ENCODE peak calls at places on chromosomes 6 and 20, in ten cellular contexts. One of them, this sample, is unnamed.

GRCh38 chr20:676315-676937 is 824 bp upstream of the SCRT2 start:
- DNase-seq in astrocyte: no peak
- DNase-seq in foreskin keratinocyte: no peak
- DNase-seq in keratinocyte: no peak
- DNase-seq in Calu3: no peak
- DNase-seq in CD8-positive, alpha-beta memory T cell: no peak
- DNase-seq in A549: no peak
- DNase-seq in cardiac fibroblast: no peak
- DNase-seq in stimulated activated naive B cell treated with anti-CD40 and anti-IgM and Interleukin-4, amounts not matched to agents 10 μg/mL and 1 μg/mL and 100 μg/mL, for 72 hours: peak
- DNase-seq in fibroblast of mammary gland: no peak
- DNase-seq in this sample: no peak

GRCh38 chr6:111427341-111428116 is 55.5 kb downstream of the REV3L start:
- DNase-seq in astrocyte: peak
- DNase-seq in foreskin keratinocyte: peak
- DNase-seq in keratinocyte: peak
- DNase-seq in Calu3: peak
- DNase-seq in CD8-positive, alpha-beta memory T cell: no peak
- DNase-seq in A549: no peak
- DNase-seq in cardiac fibroblast: peak
- DNase-seq in stimulated activated naive B cell treated with anti-CD40 and anti-IgM and Interleukin-4, amounts not matched to agents 10 μg/mL and 1 μg/mL and 100 μg/mL, for 72 hours: no peak
- DNase-seq in fibroblast of mammary gland: peak
- DNase-seq in this sample: peak

GRCh38 chr20:1465470-1466210 is 1.0 kb downstream of the NSFL1C start:
- DNase-seq in astrocyte: peak
- DNase-seq in foreskin keratinocyte: no peak
- DNase-seq in keratinocyte: no peak
- DNase-seq in Calu3: no peak
- DNase-seq in CD8-positive, alpha-beta memory T cell: no peak
- DNase-seq in A549: no peak
- DNase-seq in cardiac fibroblast: no peak
- DNase-seq in stimulated activated naive B cell treated with anti-CD40 and anti-IgM and Interleukin-4, amounts not matched to agents 10 μg/mL and 1 μg/mL and 100 μg/mL, for 72 hours: no peak
- DNase-seq in fibroblast of mammary gland: peak
- DNase-seq in this sample: no peak

GRCh38 chr20:19958243-19958642 is 58.9 kb upstream of the NAA20 start:
- DNase-seq in astrocyte: no peak
- DNase-seq in foreskin keratinocyte: peak
- DNase-seq in keratinocyte: peak
- DNase-seq in Calu3: no peak
- DNase-seq in CD8-positive, alpha-beta memory T cell: no peak
- DNase-seq in A549: no peak
- DNase-seq in cardiac fibroblast: no peak
- DNase-seq in stimulated activated naive B cell treated with anti-CD40 and anti-IgM and Interleukin-4, amounts not matched to agents 10 μg/mL and 1 μg/mL and 100 μg/mL, for 72 hours: no peak
- DNase-seq in fibroblast of mammary gland: no peak
- DNase-seq in this sample: peak

GRCh38 chr20:38453941-38454340 is 18.7 kb upstream of the RALGAPB start:
- DNase-seq in astrocyte: no peak
- DNase-seq in foreskin keratinocyte: no peak
- DNase-seq in keratinocyte: no peak
- DNase-seq in Calu3: no peak
- DNase-seq in CD8-positive, alpha-beta memory T cell: no peak
- DNase-seq in A549: no peak
- DNase-seq in cardiac fibroblast: no peak
- DNase-seq in stimulated activated naive B cell treated with anti-CD40 and anti-IgM and Interleukin-4, amounts not matched to agents 10 μg/mL and 1 μg/mL and 100 μg/mL, for 72 hours: no peak
- DNase-seq in fibroblast of mammary gland: no peak
- DNase-seq in this sample: no peak

GRCh38 chr6:13220266-13220665 is 108.1 kb downstream of the TBC1D7 start:
- DNase-seq in astrocyte: no peak
- DNase-seq in foreskin keratinocyte: no peak
- DNase-seq in keratinocyte: no peak
- DNase-seq in Calu3: no peak
- DNase-seq in CD8-positive, alpha-beta memory T cell: no peak
- DNase-seq in A549: no peak
- DNase-seq in cardiac fibroblast: no peak
- DNase-seq in stimulated activated naive B cell treated with anti-CD40 and anti-IgM and Interleukin-4, amounts not matched to agents 10 μg/mL and 1 μg/mL and 100 μg/mL, for 72 hours: no peak
- DNase-seq in fibroblast of mammary gland: no peak
- DNase-seq in this sample: no peak

GRCh38 chr20:1396702-1397101 is 3.8 kb upstream of the FKBP1A start:
- DNase-seq in astrocyte: no peak
- DNase-seq in foreskin keratinocyte: no peak
- DNase-seq in keratinocyte: no peak
- DNase-seq in Calu3: no peak
- DNase-seq in CD8-positive, alpha-beta memory T cell: no peak
- DNase-seq in A549: no peak
- DNase-seq in cardiac fibroblast: no peak
- DNase-seq in stimulated activated naive B cell treated with anti-CD40 and anti-IgM and Interleukin-4, amounts not matched to agents 10 μg/mL and 1 μg/mL and 100 μg/mL, for 72 hours: no peak
- DNase-seq in fibroblast of mammary gland: no peak
- DNase-seq in this sample: no peak

GRCh38 chr6:452301-453067 is 60.9 kb downstream of the IRF4 start:
- DNase-seq in astrocyte: no peak
- DNase-seq in foreskin keratinocyte: no peak
- DNase-seq in keratinocyte: no peak
- DNase-seq in Calu3: no peak
- DNase-seq in CD8-positive, alpha-beta memory T cell: no peak
- DNase-seq in A549: no peak
- DNase-seq in cardiac fibroblast: peak
- DNase-seq in stimulated activated naive B cell treated with anti-CD40 and anti-IgM and Interleukin-4, amounts not matched to agents 10 μg/mL and 1 μg/mL and 100 μg/mL, for 72 hours: no peak
- DNase-seq in fibroblast of mammary gland: peak
- DNase-seq in this sample: no peak

GRCh38 chr6:17098538-17098937 is 3.3 kb upstream of the STMND1 start:
- DNase-seq in astrocyte: peak
- DNase-seq in foreskin keratinocyte: peak
- DNase-seq in keratinocyte: no peak
- DNase-seq in Calu3: peak
- DNase-seq in CD8-positive, alpha-beta memory T cell: no peak
- DNase-seq in A549: no peak
- DNase-seq in cardiac fibroblast: peak
- DNase-seq in stimulated activated naive B cell treated with anti-CD40 and anti-IgM and Interleukin-4, amounts not matched to agents 10 μg/mL and 1 μg/mL and 100 μg/mL, for 72 hours: no peak
- DNase-seq in fibroblast of mammary gland: peak
- DNase-seq in this sample: no peak

GRCh38 chr20:10594286-10594868 is 79.4 kb downstream of the JAG1 start:
- DNase-seq in astrocyte: no peak
- DNase-seq in foreskin keratinocyte: peak
- DNase-seq in keratinocyte: peak
- DNase-seq in Calu3: no peak
- DNase-seq in CD8-positive, alpha-beta memory T cell: no peak
- DNase-seq in A549: no peak
- DNase-seq in cardiac fibroblast: peak
- DNase-seq in stimulated activated naive B cell treated with anti-CD40 and anti-IgM and Interleukin-4, amounts not matched to agents 10 μg/mL and 1 μg/mL and 100 μg/mL, for 72 hours: no peak
- DNase-seq in fibroblast of mammary gland: no peak
- DNase-seq in this sample: no peak

GRCh38 chr6:53707108-53707897 is 41.7 kb upstream of the KLHL31 start:
- DNase-seq in astrocyte: peak
- DNase-seq in foreskin keratinocyte: no peak
- DNase-seq in keratinocyte: no peak
- DNase-seq in Calu3: no peak
- DNase-seq in CD8-positive, alpha-beta memory T cell: no peak
- DNase-seq in A549: no peak
- DNase-seq in cardiac fibroblast: no peak
- DNase-seq in stimulated activated naive B cell treated with anti-CD40 and anti-IgM and Interleukin-4, amounts not matched to agents 10 μg/mL and 1 μg/mL and 100 μg/mL, for 72 hours: no peak
- DNase-seq in fibroblast of mammary gland: no peak
- DNase-seq in this sample: no peak

GRCh38 chr6:28207244-28208179 is 17.6 kb upstream of the ZSCAN9 start:
- DNase-seq in astrocyte: peak
- DNase-seq in foreskin keratinocyte: peak
- DNase-seq in keratinocyte: no peak
- DNase-seq in Calu3: no peak
- DNase-seq in CD8-positive, alpha-beta memory T cell: no peak
- DNase-seq in A549: no peak
- DNase-seq in cardiac fibroblast: peak
- DNase-seq in stimulated activated naive B cell treated with anti-CD40 and anti-IgM and Interleukin-4, amounts not matched to agents 10 μg/mL and 1 μg/mL and 100 μg/mL, for 72 hours: no peak
- DNase-seq in fibroblast of mammary gland: peak
- DNase-seq in this sample: no peak

GRCh38 chr6:38720295-38720694 is 5.2 kb downstream of the DNAH8 start:
- DNase-seq in astrocyte: no peak
- DNase-seq in foreskin keratinocyte: no peak
- DNase-seq in keratinocyte: no peak
- DNase-seq in Calu3: peak
- DNase-seq in CD8-positive, alpha-beta memory T cell: no peak
- DNase-seq in A549: no peak
- DNase-seq in cardiac fibroblast: peak
- DNase-seq in stimulated activated naive B cell treated with anti-CD40 and anti-IgM and Interleukin-4, amounts not matched to agents 10 μg/mL and 1 μg/mL and 100 μg/mL, for 72 hours: no peak
- DNase-seq in fibroblast of mammary gland: no peak
- DNase-seq in this sample: no peak

GRCh38 chr20:13211956-13212618 is 9.0 kb upstream of the ISM1 start:
- DNase-seq in astrocyte: no peak
- DNase-seq in foreskin keratinocyte: no peak
- DNase-seq in keratinocyte: no peak
- DNase-seq in Calu3: no peak
- DNase-seq in CD8-positive, alpha-beta memory T cell: no peak
- DNase-seq in A549: no peak
- DNase-seq in cardiac fibroblast: no peak
- DNase-seq in stimulated activated naive B cell treated with anti-CD40 and anti-IgM and Interleukin-4, amounts not matched to agents 10 μg/mL and 1 μg/mL and 100 μg/mL, for 72 hours: no peak
- DNase-seq in fibroblast of mammary gland: peak
- DNase-seq in this sample: no peak

GRCh38 chr6:103101267-103101666 is 1707.8 kb downstream of the GRIK2 start:
- DNase-seq in astrocyte: no peak
- DNase-seq in foreskin keratinocyte: no peak
- DNase-seq in keratinocyte: no peak
- DNase-seq in Calu3: no peak
- DNase-seq in CD8-positive, alpha-beta memory T cell: no peak
- DNase-seq in A549: no peak
- DNase-seq in cardiac fibroblast: no peak
- DNase-seq in stimulated activated naive B cell treated with anti-CD40 and anti-IgM and Interleukin-4, amounts not matched to agents 10 μg/mL and 1 μg/mL and 100 μg/mL, for 72 hours: no peak
- DNase-seq in fibroblast of mammary gland: no peak
- DNase-seq in this sample: no peak

GRCh38 chr6:6466967-6467761 is 121.4 kb upstream of the LY86 start:
- DNase-seq in astrocyte: no peak
- DNase-seq in foreskin keratinocyte: peak
- DNase-seq in keratinocyte: peak
- DNase-seq in Calu3: peak
- DNase-seq in CD8-positive, alpha-beta memory T cell: no peak
- DNase-seq in A549: no peak
- DNase-seq in cardiac fibroblast: no peak
- DNase-seq in stimulated activated naive B cell treated with anti-CD40 and anti-IgM and Interleukin-4, amounts not matched to agents 10 μg/mL and 1 μg/mL and 100 μg/mL, for 72 hours: no peak
- DNase-seq in fibroblast of mammary gland: peak
- DNase-seq in this sample: peak

GRCh38 chr6:71387179-71387578 is 98.6 kb downstream of the OGFRL1 start:
- DNase-seq in astrocyte: no peak
- DNase-seq in foreskin keratinocyte: no peak
- DNase-seq in keratinocyte: no peak
- DNase-seq in Calu3: no peak
- DNase-seq in CD8-positive, alpha-beta memory T cell: no peak
- DNase-seq in A549: no peak
- DNase-seq in cardiac fibroblast: peak
- DNase-seq in stimulated activated naive B cell treated with anti-CD40 and anti-IgM and Interleukin-4, amounts not matched to agents 10 μg/mL and 1 μg/mL and 100 μg/mL, for 72 hours: no peak
- DNase-seq in fibroblast of mammary gland: peak
- DNase-seq in this sample: no peak

GRCh38 chr6:150169609-150170008 is 26.8 kb downstream of the PPP1R14C start:
- DNase-seq in astrocyte: peak
- DNase-seq in foreskin keratinocyte: peak
- DNase-seq in keratinocyte: no peak
- DNase-seq in Calu3: no peak
- DNase-seq in CD8-positive, alpha-beta memory T cell: no peak
- DNase-seq in A549: no peak
- DNase-seq in cardiac fibroblast: peak
- DNase-seq in stimulated activated naive B cell treated with anti-CD40 and anti-IgM and Interleukin-4, amounts not matched to agents 10 μg/mL and 1 μg/mL and 100 μg/mL, for 72 hours: peak
- DNase-seq in fibroblast of mammary gland: peak
- DNase-seq in this sample: peak

GRCh38 chr6:42406296-42407280 is 45.1 kb downstream of the TRERF1 start:
- DNase-seq in astrocyte: peak
- DNase-seq in foreskin keratinocyte: no peak
- DNase-seq in keratinocyte: no peak
- DNase-seq in Calu3: no peak
- DNase-seq in CD8-positive, alpha-beta memory T cell: no peak
- DNase-seq in A549: no peak
- DNase-seq in cardiac fibroblast: peak
- DNase-seq in stimulated activated naive B cell treated with anti-CD40 and anti-IgM and Interleukin-4, amounts not matched to agents 10 μg/mL and 1 μg/mL and 100 μg/mL, for 72 hours: no peak
- DNase-seq in fibroblast of mammary gland: peak
- DNase-seq in this sample: no peak

GRCh38 chr6:87029711-87030314 is 65.1 kb downstream of the CGA start:
- DNase-seq in astrocyte: peak
- DNase-seq in foreskin keratinocyte: peak
- DNase-seq in keratinocyte: peak
- DNase-seq in Calu3: peak
- DNase-seq in CD8-positive, alpha-beta memory T cell: no peak
- DNase-seq in A549: peak
- DNase-seq in cardiac fibroblast: peak
- DNase-seq in stimulated activated naive B cell treated with anti-CD40 and anti-IgM and Interleukin-4, amounts not matched to agents 10 μg/mL and 1 μg/mL and 100 μg/mL, for 72 hours: no peak
- DNase-seq in fibroblast of mammary gland: peak
- DNase-seq in this sample: peak

GRCh38 chr6:149140910-149141290 is 176.6 kb upstream of the TAB2 start:
- DNase-seq in astrocyte: no peak
- DNase-seq in foreskin keratinocyte: no peak
- DNase-seq in keratinocyte: no peak
- DNase-seq in Calu3: no peak
- DNase-seq in CD8-positive, alpha-beta memory T cell: no peak
- DNase-seq in A549: no peak
- DNase-seq in cardiac fibroblast: no peak
- DNase-seq in stimulated activated naive B cell treated with anti-CD40 and anti-IgM and Interleukin-4, amounts not matched to agents 10 μg/mL and 1 μg/mL and 100 μg/mL, for 72 hours: no peak
- DNase-seq in fibroblast of mammary gland: no peak
- DNase-seq in this sample: no peak

GRCh38 chr6:99241905-99242534 is 107.5 kb downstream of the FAXC start:
- DNase-seq in astrocyte: peak
- DNase-seq in foreskin keratinocyte: peak
- DNase-seq in keratinocyte: no peak
- DNase-seq in Calu3: peak
- DNase-seq in CD8-positive, alpha-beta memory T cell: no peak
- DNase-seq in A549: no peak
- DNase-seq in cardiac fibroblast: peak
- DNase-seq in stimulated activated naive B cell treated with anti-CD40 and anti-IgM and Interleukin-4, amounts not matched to agents 10 μg/mL and 1 μg/mL and 100 μg/mL, for 72 hours: no peak
- DNase-seq in fibroblast of mammary gland: peak
- DNase-seq in this sample: peak

GRCh38 chr20:59270380-59270779 is 30.0 kb upstream of the EDN3 start:
- DNase-seq in astrocyte: no peak
- DNase-seq in foreskin keratinocyte: no peak
- DNase-seq in keratinocyte: no peak
- DNase-seq in Calu3: no peak
- DNase-seq in CD8-positive, alpha-beta memory T cell: no peak
- DNase-seq in A549: no peak
- DNase-seq in cardiac fibroblast: no peak
- DNase-seq in stimulated activated naive B cell treated with anti-CD40 and anti-IgM and Interleukin-4, amounts not matched to agents 10 μg/mL and 1 μg/mL and 100 μg/mL, for 72 hours: no peak
- DNase-seq in fibroblast of mammary gland: no peak
- DNase-seq in this sample: no peak